ENCODE peak calls at places on chromosome 16, in ten cellular contexts. One of them, this sample, is unnamed.

GRCh38 chr16:82585675-82586074 is 41.1 kb upstream of the CDH13 start:
- DNase-seq in breast epithelium: no peak
- DNase-seq in choroid plexus epithelial cell: peak
- DNase-seq in neural progenitor cell: no peak
- DNase-seq in BE2C: no peak
- DNase-seq in tibial artery: no peak
- DNase-seq in fibroblast of lung: peak
- DNase-seq in kidney epithelial cell: peak
- DNase-seq in ascending aorta: no peak
- DNase-seq in AG04449: peak
- DNase-seq in this sample: peak

GRCh38 chr16:24075929-24076716 is 180.0 kb upstream of the CACNG3 start:
- DNase-seq in breast epithelium: no peak
- DNase-seq in choroid plexus epithelial cell: no peak
- DNase-seq in neural progenitor cell: peak
- DNase-seq in tibial artery: no peak
- DNase-seq in ascending aorta: no peak
- DNase-seq in BE2C: no peak
- DNase-seq in AG04449: no peak
- DNase-seq in fibroblast of lung: no peak
- DNase-seq in kidney epithelial cell: no peak
- DNase-seq in this sample: no peak

GRCh38 chr16:24748242-24748641 is 18.8 kb downstream of the TNRC6A start:
- DNase-seq in tibial artery: peak
- DNase-seq in neural progenitor cell: no peak
- DNase-seq in choroid plexus epithelial cell: peak
- DNase-seq in BE2C: no peak
- DNase-seq in ascending aorta: peak
- DNase-seq in AG04449: peak
- DNase-seq in kidney epithelial cell: peak
- DNase-seq in fibroblast of lung: peak
- DNase-seq in breast epithelium: peak
- DNase-seq in this sample: peak

GRCh38 chr16:30670072-30670824 is 12.0 kb downstream of the FBRS start:
- DNase-seq in neural progenitor cell: no peak
- DNase-seq in fibroblast of lung: no peak
- DNase-seq in tibial artery: no peak
- DNase-seq in breast epithelium: no peak
- DNase-seq in ascending aorta: no peak
- DNase-seq in BE2C: no peak
- DNase-seq in choroid plexus epithelial cell: no peak
- DNase-seq in AG04449: no peak
- DNase-seq in kidney epithelial cell: no peak
- DNase-seq in this sample: no peak

GRCh38 chr16:81564368-81565060 is 119.9 kb downstream of the CMIP start:
- DNase-seq in tibial artery: no peak
- DNase-seq in choroid plexus epithelial cell: no peak
- DNase-seq in kidney epithelial cell: no peak
- DNase-seq in breast epithelium: no peak
- DNase-seq in AG04449: no peak
- DNase-seq in BE2C: no peak
- DNase-seq in neural progenitor cell: no peak
- DNase-seq in fibroblast of lung: peak
- DNase-seq in ascending aorta: no peak
- DNase-seq in this sample: no peak

GRCh38 chr16:49019081-49019633 is 262.5 kb downstream of the CBLN1 start:
- DNase-seq in ascending aorta: no peak
- DNase-seq in fibroblast of lung: peak
- DNase-seq in choroid plexus epithelial cell: no peak
- DNase-seq in BE2C: no peak
- DNase-seq in neural progenitor cell: peak
- DNase-seq in AG04449: no peak
- DNase-seq in kidney epithelial cell: peak
- DNase-seq in breast epithelium: no peak
- DNase-seq in tibial artery: no peak
- DNase-seq in this sample: no peak

GRCh38 chr16:23668225-23668624 is 10.5 kb upstream of the PLK1 start:
- DNase-seq in AG04449: no peak
- DNase-seq in ascending aorta: no peak
- DNase-seq in tibial artery: no peak
- DNase-seq in BE2C: no peak
- DNase-seq in fibroblast of lung: no peak
- DNase-seq in choroid plexus epithelial cell: no peak
- DNase-seq in breast epithelium: no peak
- DNase-seq in kidney epithelial cell: no peak
- DNase-seq in neural progenitor cell: no peak
- DNase-seq in this sample: no peak

GRCh38 chr16:88300463-88300835 is 82.3 kb upstream of the ZNF469 start:
- DNase-seq in neural progenitor cell: no peak
- DNase-seq in breast epithelium: no peak
- DNase-seq in fibroblast of lung: no peak
- DNase-seq in kidney epithelial cell: no peak
- DNase-seq in tibial artery: no peak
- DNase-seq in ascending aorta: no peak
- DNase-seq in BE2C: no peak
- DNase-seq in choroid plexus epithelial cell: no peak
- DNase-seq in AG04449: no peak
- DNase-seq in this sample: no peak

GRCh38 chr16:90020838-90021382 is 1.7 kb upstream of the DBNDD1 start:
- DNase-seq in AG04449: no peak
- DNase-seq in breast epithelium: no peak
- DNase-seq in BE2C: peak
- DNase-seq in fibroblast of lung: peak
- DNase-seq in tibial artery: no peak
- DNase-seq in kidney epithelial cell: no peak
- DNase-seq in ascending aorta: no peak
- DNase-seq in neural progenitor cell: no peak
- DNase-seq in choroid plexus epithelial cell: peak
- DNase-seq in this sample: no peak
- H3K4me3 ChIP-seq in AG04449: no peak
- H3K4me3 ChIP-seq in breast epithelium: no peak
- H3K4me3 ChIP-seq in BE2C: peak
- H3K4me3 ChIP-seq in fibroblast of lung: no peak
- H3K4me3 ChIP-seq in tibial artery: no peak
- H3K4me3 ChIP-seq in kidney epithelial cell: no peak
- H3K4me3 ChIP-seq in ascending aorta: peak
- H3K4me3 ChIP-seq in neural progenitor cell: no peak
- H3K4me3 ChIP-seq in choroid plexus epithelial cell: no peak
- H3K4me3 ChIP-seq in this sample: no peak

GRCh38 chr16:15887283-15887682 is 1.1 kb downstream of the CEP20 start:
- DNase-seq in BE2C: no peak
- DNase-seq in AG04449: no peak
- DNase-seq in kidney epithelial cell: no peak
- DNase-seq in neural progenitor cell: no peak
- DNase-seq in tibial artery: no peak
- DNase-seq in fibroblast of lung: no peak
- DNase-seq in choroid plexus epithelial cell: no peak
- DNase-seq in ascending aorta: no peak
- DNase-seq in breast epithelium: no peak
- DNase-seq in this sample: no peak

GRCh38 chr16:15886078-15886477 is 2.3 kb downstream of the CEP20 start:
- DNase-seq in tibial artery: no peak
- DNase-seq in ascending aorta: no peak
- DNase-seq in fibroblast of lung: no peak
- DNase-seq in AG04449: no peak
- DNase-seq in kidney epithelial cell: no peak
- DNase-seq in neural progenitor cell: no peak
- DNase-seq in BE2C: no peak
- DNase-seq in choroid plexus epithelial cell: no peak
- DNase-seq in breast epithelium: no peak
- DNase-seq in this sample: no peak

GRCh38 chr16:15891508-15891907 is 3.1 kb upstream of the CEP20 start:
- DNase-seq in neural progenitor cell: no peak
- DNase-seq in kidney epithelial cell: no peak
- DNase-seq in breast epithelium: no peak
- DNase-seq in tibial artery: no peak
- DNase-seq in choroid plexus epithelial cell: no peak
- DNase-seq in fibroblast of lung: no peak
- DNase-seq in ascending aorta: no peak
- DNase-seq in BE2C: no peak
- DNase-seq in AG04449: no peak
- DNase-seq in this sample: no peak

GRCh38 chr16:15885560-15886001 is 2.8 kb downstream of the CEP20 start:
- DNase-seq in neural progenitor cell: no peak
- DNase-seq in BE2C: no peak
- DNase-seq in tibial artery: no peak
- DNase-seq in ascending aorta: no peak
- DNase-seq in breast epithelium: no peak
- DNase-seq in choroid plexus epithelial cell: no peak
- DNase-seq in kidney epithelial cell: no peak
- DNase-seq in fibroblast of lung: no peak
- DNase-seq in AG04449: no peak
- DNase-seq in this sample: no peak

GRCh38 chr16:15888072-15888976 is at the start of gene CEP20:
- DNase-seq in tibial artery: peak
- DNase-seq in breast epithelium: peak
- DNase-seq in fibroblast of lung: peak
- DNase-seq in neural progenitor cell: peak
- DNase-seq in AG04449: peak
- DNase-seq in ascending aorta: peak
- DNase-seq in choroid plexus epithelial cell: peak
- DNase-seq in kidney epithelial cell: peak
- DNase-seq in BE2C: peak
- DNase-seq in this sample: peak
- TF ChIP-seq CTCF in tibial artery: peak
- TF ChIP-seq CTCF in breast epithelium: peak
- TF ChIP-seq CTCF in fibroblast of lung: no peak
- TF ChIP-seq CTCF in neural progenitor cell: peak
- TF ChIP-seq CTCF in AG04449: peak
- TF ChIP-seq CTCF in ascending aorta: peak
- TF ChIP-seq CTCF in choroid plexus epithelial cell: peak
- TF ChIP-seq CTCF in kidney epithelial cell: no peak
- TF ChIP-seq CTCF in BE2C: peak
- TF ChIP-seq CTCF in this sample: peak

GRCh38 chr16:11625769-11626168 is 39.0 kb upstream of the LITAF start:
- DNase-seq in tibial artery: no peak
- DNase-seq in neural progenitor cell: no peak
- DNase-seq in BE2C: no peak
- DNase-seq in breast epithelium: no peak
- DNase-seq in ascending aorta: no peak
- DNase-seq in kidney epithelial cell: no peak
- DNase-seq in choroid plexus epithelial cell: no peak
- DNase-seq in AG04449: no peak
- DNase-seq in fibroblast of lung: no peak
- DNase-seq in this sample: no peak

GRCh38 chr16:11627292-11627663 is 40.6 kb upstream of the LITAF start:
- DNase-seq in neural progenitor cell: no peak
- DNase-seq in breast epithelium: no peak
- DNase-seq in tibial artery: no peak
- DNase-seq in fibroblast of lung: no peak
- DNase-seq in ascending aorta: no peak
- DNase-seq in choroid plexus epithelial cell: no peak
- DNase-seq in BE2C: no peak
- DNase-seq in kidney epithelial cell: no peak
- DNase-seq in AG04449: no peak
- DNase-seq in this sample: no peak

GRCh38 chr16:11624645-11625607 is 38.2 kb upstream of the LITAF start:
- DNase-seq in choroid plexus epithelial cell: no peak
- DNase-seq in ascending aorta: no peak
- DNase-seq in AG04449: no peak
- DNase-seq in BE2C: no peak
- DNase-seq in neural progenitor cell: no peak
- DNase-seq in kidney epithelial cell: no peak
- DNase-seq in breast epithelium: no peak
- DNase-seq in fibroblast of lung: no peak
- DNase-seq in tibial artery: no peak
- DNase-seq in this sample: no peak

GRCh38 chr16:11627822-11628457 is 40.3 kb upstream of the SNN start:
- DNase-seq in tibial artery: no peak
- DNase-seq in AG04449: no peak
- DNase-seq in neural progenitor cell: no peak
- DNase-seq in BE2C: no peak
- DNase-seq in choroid plexus epithelial cell: peak
- DNase-seq in kidney epithelial cell: peak
- DNase-seq in breast epithelium: peak
- DNase-seq in fibroblast of lung: peak
- DNase-seq in ascending aorta: no peak
- DNase-seq in this sample: peak

DNA sequence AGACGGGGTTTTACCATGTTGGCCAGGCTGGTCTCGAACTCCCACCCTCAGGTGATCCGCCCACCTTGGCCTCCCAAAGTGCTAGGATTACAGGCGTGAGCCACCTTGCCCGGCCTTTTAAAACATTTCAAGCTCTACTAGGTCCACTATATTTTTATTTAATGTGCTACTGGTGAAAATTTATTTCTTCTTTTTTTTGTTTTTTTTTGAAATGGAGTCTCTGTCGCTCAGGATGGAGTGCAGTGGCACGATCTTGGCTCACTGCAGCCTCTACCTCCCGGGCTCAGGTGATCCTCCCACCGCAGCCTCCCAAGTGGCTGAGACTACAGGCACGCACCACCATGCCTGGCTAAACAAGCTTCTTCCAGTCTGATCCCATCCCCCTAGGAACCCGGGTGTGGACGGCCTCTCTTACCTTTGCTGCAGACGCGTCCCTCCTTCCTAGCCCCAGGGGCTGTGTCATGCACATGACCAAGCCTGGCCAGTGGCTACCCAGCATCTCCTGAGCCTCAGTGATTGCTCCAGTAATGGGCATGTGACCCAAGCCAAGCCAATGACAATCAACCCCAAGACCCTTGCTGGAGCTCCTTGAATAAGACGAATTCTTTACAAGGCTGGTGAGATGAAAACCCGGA is 40.1 kb upstream of the LITAF start:
- DNase-seq in AG04449: no peak
- DNase-seq in breast epithelium: no peak
- DNase-seq in neural progenitor cell: no peak
- DNase-seq in ascending aorta: no peak
- DNase-seq in fibroblast of lung: no peak
- DNase-seq in kidney epithelial cell: no peak
- DNase-seq in BE2C: no peak
- DNase-seq in tibial artery: no peak
- DNase-seq in choroid plexus epithelial cell: no peak
- DNase-seq in this sample: no peak
- H3K4me3 ChIP-seq in AG04449: no peak
- H3K4me3 ChIP-seq in breast epithelium: no peak
- H3K4me3 ChIP-seq in neural progenitor cell: no peak
- H3K4me3 ChIP-seq in ascending aorta: no peak
- H3K4me3 ChIP-seq in fibroblast of lung: no peak
- H3K4me3 ChIP-seq in kidney epithelial cell: no peak
- H3K4me3 ChIP-seq in BE2C: no peak
- H3K4me3 ChIP-seq in tibial artery: no peak
- H3K4me3 ChIP-seq in choroid plexus epithelial cell: no peak
- H3K4me3 ChIP-seq in this sample: no peak

GRCh38 chr16:14286381-14287230 is 215.5 kb downstream of the MRTFB start:
- DNase-seq in ascending aorta: no peak
- DNase-seq in BE2C: no peak
- DNase-seq in neural progenitor cell: peak
- DNase-seq in AG04449: no peak
- DNase-seq in kidney epithelial cell: no peak
- DNase-seq in choroid plexus epithelial cell: peak
- DNase-seq in breast epithelium: no peak
- DNase-seq in tibial artery: peak
- DNase-seq in fibroblast of lung: peak
- DNase-seq in this sample: peak

GRCh38 chr16:14285542-14286380 is 214.6 kb downstream of the MRTFB start:
- DNase-seq in BE2C: peak
- DNase-seq in breast epithelium: peak
- DNase-seq in ascending aorta: peak
- DNase-seq in tibial artery: peak
- DNase-seq in choroid plexus epithelial cell: peak
- DNase-seq in neural progenitor cell: peak
- DNase-seq in AG04449: peak
- DNase-seq in fibroblast of lung: peak
- DNase-seq in kidney epithelial cell: no peak
- DNase-seq in this sample: peak

GRCh38 chr16:14284371-14284770 is 213.3 kb downstream of the MRTFB start:
- DNase-seq in breast epithelium: no peak
- DNase-seq in kidney epithelial cell: no peak
- DNase-seq in choroid plexus epithelial cell: no peak
- DNase-seq in BE2C: no peak
- DNase-seq in AG04449: no peak
- DNase-seq in ascending aorta: no peak
- DNase-seq in tibial artery: no peak
- DNase-seq in neural progenitor cell: peak
- DNase-seq in fibroblast of lung: no peak
- DNase-seq in this sample: no peak

GRCh38 chr16:14283786-14284185 is 212.7 kb downstream of the MRTFB start:
- DNase-seq in BE2C: no peak
- DNase-seq in ascending aorta: no peak
- DNase-seq in fibroblast of lung: no peak
- DNase-seq in choroid plexus epithelial cell: no peak
- DNase-seq in tibial artery: no peak
- DNase-seq in AG04449: no peak
- DNase-seq in kidney epithelial cell: no peak
- DNase-seq in breast epithelium: no peak
- DNase-seq in neural progenitor cell: no peak
- DNase-seq in this sample: no peak

DNA sequence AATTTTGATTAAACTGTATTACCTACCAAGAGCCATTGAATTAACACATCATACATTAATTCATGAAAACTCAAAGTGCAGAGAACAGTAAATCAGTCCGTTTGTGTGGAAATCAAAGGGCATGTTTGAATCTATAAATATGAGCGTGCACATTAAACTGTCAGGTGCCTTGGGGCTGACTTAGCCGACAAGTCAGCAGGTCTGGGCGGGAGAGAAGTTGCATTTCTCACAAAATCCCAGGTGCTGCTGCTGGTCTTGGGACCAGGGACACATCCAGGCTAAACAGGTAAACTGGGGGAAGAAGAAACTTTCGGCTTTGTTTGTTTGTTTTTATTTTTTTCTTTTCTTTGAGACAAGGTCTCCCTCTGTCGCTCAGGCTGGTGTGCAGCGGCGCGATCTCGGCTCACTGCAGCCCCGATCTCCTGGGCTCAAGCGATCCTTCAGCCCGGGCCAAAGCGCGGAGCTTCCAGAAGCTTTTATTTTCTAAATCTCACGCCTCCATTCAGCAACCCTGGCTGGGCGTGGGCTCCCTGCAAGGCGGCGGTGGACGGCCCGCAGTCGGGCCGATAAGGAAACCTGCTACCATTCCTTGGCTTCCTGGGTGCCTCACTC is 213.9 kb downstream of the MRTFB start:
- DNase-seq in kidney epithelial cell: no peak
- DNase-seq in ascending aorta: no peak
- DNase-seq in AG04449: no peak
- DNase-seq in choroid plexus epithelial cell: peak
- DNase-seq in neural progenitor cell: peak
- DNase-seq in fibroblast of lung: no peak
- DNase-seq in tibial artery: peak
- DNase-seq in BE2C: peak
- DNase-seq in breast epithelium: peak
- DNase-seq in this sample: peak
- TF ChIP-seq CTCF in kidney epithelial cell: peak
- TF ChIP-seq CTCF in ascending aorta: peak
- TF ChIP-seq CTCF in AG04449: peak
- TF ChIP-seq CTCF in choroid plexus epithelial cell: peak
- TF ChIP-seq CTCF in neural progenitor cell: peak
- TF ChIP-seq CTCF in fibroblast of lung: peak
- TF ChIP-seq CTCF in tibial artery: no peak
- TF ChIP-seq CTCF in BE2C: peak
- TF ChIP-seq CTCF in breast epithelium: peak
- TF ChIP-seq CTCF in this sample: peak

This sample was measured in AG09309.